ENCODE peak calls at places on chromosomes 16 and 17, in eight cellular contexts. M is prostate gland, U is mammary epithelial cell, T is GM23338, S is hepatocyte, V is GM06990, B is AG04449, L is Calu3. Q is an unnamed sample.

GRCh38 chr17:58232707-58233156 is 5.7 kb upstream of the LPO start:
- DNase-seq in U (peak), M (no peak), B (peak), V (peak), S (no peak), T (peak), L (no peak), Q (peak)

GRCh38 chr16:49491736-49492089 is 118.1 kb downstream of the C16orf78 start:
- DNase-seq in L (no peak), M (peak), B (no peak), V (no peak), T (peak), S (no peak), U (peak), Q (no peak)

GRCh38 chr16:2090819-2091721 is 43.3 kb downstream of the TSC2 start:
- DNase-seq in U (no peak), M (peak), V (no peak), T (peak), L (peak), S (peak), B (no peak), Q (peak)

GRCh38 chr16:67088551-67088950 is 21.2 kb upstream of the PHAF1 start:
- DNase-seq in U (no peak), L (no peak), B (no peak), T (no peak), S (no peak), M (no peak), V (no peak), Q (no peak)

GRCh38 chr16:89658221-89658879 is 714 bp downstream of the SPATA33 start:
- DNase-seq in M (no peak), S (peak), B (no peak), L (peak), T (no peak), V (no peak), U (no peak), Q (peak)

GRCh38 chr16:66923247-66923851 is 2.0 kb downstream of the RRAD start:
- DNase-seq in L (no peak), U (no peak), M (no peak), T (no peak), B (no peak), S (no peak), V (no peak), Q (no peak)

GRCh38 chr16:62764572-62764971 is 728.3 kb upstream of the CDH8 start:
- DNase-seq in S (no peak), T (no peak), M (no peak), L (no peak), V (no peak), U (no peak), B (no peak), Q (no peak)

GRCh38 chr16:56530872-56531271 is 11.0 kb upstream of the BBS2 start:
- DNase-seq in V (no peak), T (no peak), M (no peak), B (no peak), U (no peak), S (no peak), L (no peak), Q (no peak)

GRCh38 chr17:82582208-82582607 is 62.7 kb downstream of the FOXK2 start:
- DNase-seq in M (no peak), S (no peak), B (no peak), T (no peak), L (no peak), U (no peak), V (no peak), Q (no peak)

GRCh38 chr17:79633154-79633553 is 22.3 kb upstream of the RBFOX3 start:
- DNase-seq in L (no peak), T (no peak), M (no peak), U (no peak), S (no peak), B (no peak), V (no peak), Q (no peak)

GRCh38 chr17:79393358-79394038 is 217.4 kb downstream of the RBFOX3 start:
- DNase-seq in L (peak), S (peak), T (peak), U (peak), M (peak), B (no peak), V (peak), Q (peak)

GRCh38 chr17:3857261-3858105 is 11.4 kb upstream of the NCBP3 start:
- DNase-seq in T (no peak), M (no peak), S (no peak), V (no peak), L (no peak), B (no peak), U (no peak), Q (no peak)

GRCh38 chr17:82752371-82753200 is 721 bp downstream of the TBCD start:
- DNase-seq in B (no peak), T (peak), S (no peak), U (peak), L (peak), V (no peak), M (no peak), Q (peak)

GRCh38 chr16:53502331-53503269 is at the start of gene AKTIP:
- DNase-seq in M (peak), B (no peak), T (peak), L (peak), S (peak), U (peak), V (no peak), Q (peak)

GRCh38 chr17:27533874-27534815 is 77.9 kb downstream of the KSR1 start:
- DNase-seq in L (no peak), M (no peak), S (no peak), V (no peak), T (peak), U (peak), B (peak), Q (no peak)

GRCh38 chr17:2253768-2254406 is 49.7 kb downstream of the SMG6 start:
- DNase-seq in V (peak), L (no peak), M (no peak), S (no peak), T (no peak), U (no peak), B (no peak), Q (peak)

GRCh38 chr16:3857189-3858013 is 23.1 kb downstream of the CREBBP start:
- DNase-seq in B (no peak), T (no peak), M (no peak), U (peak), L (no peak), V (peak), S (peak), Q (no peak)

GRCh38 chr16:82782715-82783251 is 156.0 kb downstream of the CDH13 start:
- DNase-seq in M (peak), V (no peak), T (peak), B (no peak), L (no peak), U (no peak), S (peak), Q (no peak)

GRCh38 chr17:64385187-64386083 is 5.2 kb downstream of the PECAM1 start:
- DNase-seq in T (no peak), M (no peak), S (peak), B (no peak), U (peak), L (peak), V (no peak), Q (peak)

GRCh38 chr17:41415411-41415810 is 9.0 kb downstream of the KRT37 start:
- DNase-seq in M (no peak), V (no peak), T (no peak), L (no peak), U (no peak), B (no peak), S (no peak), Q (no peak)

GRCh38 chr16:15954814-15955151 is 5.4 kb downstream of the ABCC1 start:
- DNase-seq in L (no peak), S (no peak), M (no peak), V (no peak), T (no peak), B (no peak), U (no peak), Q (no peak)

GRCh38 chr16:19837331-19837943 is 47.2 kb downstream of the GPRC5B start:
- DNase-seq in B (no peak), S (no peak), U (no peak), V (no peak), M (no peak), T (no peak), L (no peak), Q (no peak)

GRCh38 chr17:2075336-2076056 is 20.6 kb downstream of the HIC1 start:
- DNase-seq in S (peak), U (peak), B (no peak), T (peak), L (no peak), M (no peak), V (no peak), Q (peak)

GRCh38 chr16:11233727-11234376 is 22.2 kb downstream of the SOCS1 start:
- DNase-seq in L (no peak), V (no peak), M (no peak), S (no peak), B (no peak), T (peak), U (no peak), Q (no peak)

GRCh38 chr17:27379863-27380533 is 76.2 kb upstream of the KSR1 start:
- DNase-seq in M (peak), V (no peak), L (peak), U (peak), S (peak), T (peak), B (no peak), Q (no peak)

GRCh38 chr16:24668481-24669001 is 60.9 kb upstream of the TNRC6A start:
- DNase-seq in T (no peak), V (no peak), S (no peak), M (no peak), U (peak), L (no peak), B (no peak), Q (no peak)

GRCh38 chr17:17106716-17107115 is 64.5 kb downstream of the MPRIP start:
- DNase-seq in S (no peak), M (no peak), B (no peak), T (no peak), V (no peak), L (no peak), U (no peak), Q (no peak)

GRCh38 chr16:12021578-12022265 is 45.2 kb downstream of the SNX29 start:
- DNase-seq in U (no peak), B (no peak), V (no peak), T (no peak), S (no peak), M (no peak), L (no peak), Q (no peak)

GRCh38 chr16:54540525-54541180 is 254.1 kb upstream of the IRX3 start:
- DNase-seq in L (no peak), M (peak), T (no peak), S (peak), U (no peak), V (no peak), B (no peak), Q (no peak)

GRCh38 chr16:84460406-84461028 is 43.9 kb downstream of the MEAK7 start:
- DNase-seq in V (no peak), T (no peak), B (no peak), U (no peak), S (no peak), M (no peak), L (no peak), Q (no peak)

GRCh38 chr17:32871736-32872135 is 5.2 kb downstream of the MYO1D start:
- DNase-seq in B (no peak), U (no peak), T (no peak), M (no peak), S (no peak), L (no peak), V (no peak), Q (no peak)

GRCh38 chr16:86590501-86591144 is 12.3 kb downstream of the FOXL1 start:
- DNase-seq in L (peak), T (no peak), V (no peak), B (peak), U (peak), M (no peak), S (peak), Q (no peak)

GRCh38 chr17:57284984-57285646 is 28.8 kb downstream of the MSI2 start:
- DNase-seq in M (no peak), V (peak), B (no peak), T (peak), S (no peak), L (no peak), U (no peak), Q (peak)

GRCh38 chr16:51388516-51388951 is 237.5 kb upstream of the SALL1 start:
- DNase-seq in U (no peak), T (no peak), B (no peak), V (no peak), S (no peak), L (no peak), M (no peak), Q (no peak)

GRCh38 chr16:9256196-9256595 is 164.8 kb downstream of the HAPSTR1 start:
- DNase-seq in M (no peak), U (no peak), T (peak), V (no peak), B (no peak), S (peak), L (peak), Q (peak)

GRCh38 chr16:75497558-75497957 is 2.3 kb upstream of the CHST6 start:
- DNase-seq in M (no peak), V (no peak), B (no peak), L (no peak), T (no peak), S (no peak), U (no peak), Q (no peak)

DNA sequence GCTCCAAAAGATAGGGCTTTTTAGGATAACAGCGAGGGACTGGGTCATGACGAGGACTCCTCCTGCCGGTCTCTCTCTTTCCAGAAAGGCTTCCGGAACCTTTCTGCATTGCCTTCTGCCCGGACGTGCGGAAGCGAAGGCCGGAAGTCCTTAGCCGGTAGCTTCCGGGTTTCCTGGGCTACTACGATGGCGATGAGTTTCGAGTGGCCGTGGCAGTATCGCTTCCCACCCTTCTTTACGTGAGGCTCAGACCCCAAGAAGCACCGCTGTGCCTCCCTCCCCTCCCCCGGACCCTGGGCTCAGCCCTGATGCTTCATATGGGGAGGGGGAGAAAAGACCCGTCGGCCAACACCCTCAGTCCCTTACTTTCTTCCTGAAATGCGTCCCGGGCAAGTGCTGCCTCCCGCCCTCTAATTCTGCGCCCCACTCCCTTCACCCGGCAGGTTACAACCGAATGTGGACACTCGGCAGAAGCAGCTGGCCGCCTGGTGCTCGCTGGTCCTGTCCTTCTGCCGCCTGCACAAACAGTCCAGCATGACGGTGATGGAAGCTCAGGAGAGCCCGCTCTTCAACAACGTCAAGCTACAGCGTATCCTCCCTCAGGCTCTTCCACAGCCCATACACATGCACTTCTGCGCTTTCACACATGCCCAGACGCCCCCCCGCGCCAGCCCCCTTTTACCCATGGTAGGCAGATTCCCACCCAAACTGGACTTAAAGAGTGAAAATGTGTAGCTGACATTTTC is at the start of gene VPS25:
- DNase-seq in V (peak), S (peak), L (peak), U (peak), B (no peak), M (peak), T (peak), Q (peak)
- TF ChIP-seq CTCF in V (peak), S (no peak), L (no peak), U (peak), B (peak), M (peak), T (no peak), Q (no peak)

DNA sequence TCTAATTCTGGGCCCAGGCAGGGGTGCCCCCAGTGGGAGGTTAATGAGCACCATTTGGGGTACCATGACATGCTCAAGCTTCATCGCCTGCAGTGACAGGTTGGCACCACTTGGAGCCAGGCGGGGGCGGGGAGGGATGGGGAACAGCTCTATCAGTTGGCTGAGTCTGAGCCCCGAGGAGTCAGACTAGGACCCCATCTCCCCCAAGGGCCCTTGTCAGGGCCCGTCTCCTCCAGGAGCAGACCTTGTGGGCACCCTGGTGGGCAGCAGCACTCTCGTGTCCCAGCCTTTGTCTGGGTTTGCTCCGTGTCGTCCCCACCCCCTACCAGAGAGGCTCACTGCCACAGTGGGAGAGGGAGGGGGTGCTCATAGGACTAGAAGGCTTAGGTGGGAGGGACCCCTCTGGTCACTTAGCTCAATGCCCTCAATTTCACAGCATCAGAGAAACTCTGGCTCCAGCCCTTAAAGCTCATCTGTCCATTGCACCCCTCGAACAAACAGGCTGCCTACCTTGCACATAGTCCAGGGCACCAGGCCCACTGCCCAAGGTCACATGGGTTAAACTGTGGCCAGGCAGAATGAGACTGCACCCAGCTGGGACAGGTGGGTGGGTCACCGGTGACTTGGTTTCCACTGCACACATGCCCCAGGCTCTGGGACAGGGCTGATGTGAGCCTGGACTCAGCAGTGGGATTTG is 4.1 kb downstream of the PPP1R9B start:
- DNase-seq in V (no peak), T (no peak), B (no peak), S (no peak), U (no peak), M (no peak), L (no peak), Q (no peak)
- TF ChIP-seq CTCF in V (peak), T (no peak), B (no peak), S (no peak), U (peak), M (no peak), L (no peak), Q (no peak)

GRCh38 chr17:7745748-7746470 is 28.4 kb downstream of the DNAH2 start:
- DNase-seq in L (peak), T (no peak), M (no peak), S (peak), U (peak), B (peak), V (no peak), Q (no peak)
- TF ChIP-seq CTCF in L (no peak), T (no peak), M (no peak), S (no peak), U (peak), B (no peak), V (no peak), Q (no peak)

DNA sequence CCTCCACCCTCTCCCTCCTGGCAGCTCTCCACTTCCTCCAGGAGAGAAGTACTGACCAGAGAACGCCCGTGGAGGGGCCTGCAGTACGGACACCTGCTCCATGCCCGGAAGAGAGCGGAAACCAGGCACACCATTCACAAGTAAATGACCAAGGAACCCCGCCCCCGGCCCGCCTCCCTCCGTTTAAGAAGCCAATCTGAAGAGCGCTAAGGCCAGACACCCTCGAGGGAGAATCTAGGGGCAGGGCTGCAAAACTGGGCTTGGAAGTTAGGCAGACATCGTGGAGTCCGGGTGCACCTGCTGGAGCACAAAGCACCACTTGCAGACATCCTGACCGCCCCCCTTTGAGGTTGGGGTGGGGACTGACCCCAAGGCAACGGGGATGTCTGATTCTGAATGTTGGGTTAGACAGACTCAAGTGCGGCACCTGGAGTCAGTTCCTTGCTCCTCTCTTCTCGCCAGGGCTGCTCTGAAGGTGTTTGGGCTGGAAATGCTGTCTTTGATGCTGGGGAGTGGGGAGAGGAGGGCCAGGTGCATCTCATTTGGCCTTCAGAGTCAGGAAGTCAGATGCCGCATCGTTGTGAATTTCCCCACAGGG is 964 bp upstream of the FAAP100 start:
- DNase-seq in L (peak), M (peak), V (peak), T (peak), B (no peak), U (peak), S (peak), Q (peak)
- TF ChIP-seq CTCF in L (no peak), M (no peak), V (peak), T (no peak), B (peak), U (peak), S (peak), Q (no peak)

GRCh38 chr17:12859520-12859919 is 70.2 kb downstream of the ARHGAP44 start:
- DNase-seq in B (no peak), M (peak), L (no peak), U (no peak), T (no peak), S (no peak), V (peak), Q (peak)
- TF ChIP-seq CTCF in B (no peak), M (no peak), L (no peak), U (no peak), T (no peak), S (no peak), V (peak), Q (no peak)

GRCh38 chr17:15232517-15232915 is 32.6 kb downstream of the PMP22 start:
- DNase-seq in V (no peak), B (no peak), T (no peak), L (no peak), U (no peak), M (no peak), S (no peak), Q (no peak)

GRCh38 chr17:15233971-15234370 is 31.2 kb downstream of the PMP22 start:
- DNase-seq in V (no peak), S (no peak), L (no peak), U (no peak), B (no peak), M (no peak), T (no peak), Q (no peak)

GRCh38 chr17:15231851-15232516 is 33.1 kb downstream of the PMP22 start:
- DNase-seq in T (no peak), M (no peak), U (no peak), L (no peak), V (no peak), B (no peak), S (no peak), Q (no peak)

GRCh38 chr17:15230866-15231265 is 34.3 kb downstream of the PMP22 start:
- DNase-seq in L (no peak), S (no peak), T (no peak), M (no peak), B (no peak), U (no peak), V (no peak), Q (no peak)

DNA sequence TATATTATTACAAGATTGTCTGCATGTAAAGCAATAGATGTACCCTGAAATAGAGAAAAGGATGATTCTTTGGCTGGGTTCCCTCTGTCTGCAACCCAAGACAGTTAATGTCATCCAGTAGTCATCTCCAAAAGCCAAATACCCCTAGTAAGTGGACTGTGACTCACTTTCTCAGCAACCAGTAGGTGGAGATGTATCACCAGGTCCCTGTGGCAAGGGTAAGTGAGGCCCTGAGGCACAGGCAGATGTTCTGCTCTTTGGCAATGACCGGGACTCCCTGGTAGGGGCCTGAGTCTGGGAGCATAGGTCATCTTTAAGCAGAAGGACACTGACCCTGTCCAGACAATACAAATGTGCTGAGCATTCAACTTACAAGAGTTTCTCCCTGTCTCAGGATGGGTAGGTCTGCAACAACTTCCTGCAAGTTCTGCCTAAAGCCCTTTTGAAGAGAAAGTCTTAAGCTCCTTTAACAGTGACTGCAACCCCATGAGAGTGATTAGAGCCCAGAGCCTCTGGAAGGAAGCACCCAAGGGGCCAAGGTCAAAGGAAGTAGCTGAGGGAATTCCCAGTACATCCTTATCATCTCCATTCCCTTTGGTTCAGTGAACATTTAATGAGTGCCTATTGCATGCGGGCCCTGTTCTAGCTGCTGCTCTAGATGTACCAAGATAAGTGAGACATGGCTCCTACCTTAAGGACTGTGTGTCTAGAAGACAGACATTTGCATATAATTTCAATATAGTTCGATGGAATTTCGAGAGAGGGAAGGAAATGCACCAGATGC is 31.9 kb downstream of the PMP22 start:
- DNase-seq in B (peak), V (no peak), S (peak), T (peak), U (peak), L (no peak), M (no peak), Q (no peak)
- TF ChIP-seq CTCF in B (peak), V (no peak), S (peak), T (peak), U (peak), L (no peak), M (no peak), Q (no peak)